ENCODE peak calls at places on chromosome 9, in four cellular contexts. One of them, this sample, is unnamed.

GRCh38 chr9:137067860-137068538 is 2.4 kb downstream of the SAPCD2 start:
- DNase-seq in CD8-positive, alpha-beta T cell: peak; percentile 81
- DNase-seq in stimulated activated CD4-positive, alpha-beta T cell treated with anti-CD3 and anti-CD28 coated beads, Interleukin-4, amount 100 ng/mL, for 48 hours: peak; percentile 78
- DNase-seq in NCI-H1105: peak; percentile 55
- DNase-seq in this sample: peak; percentile 83

GRCh38 chr9:97545507-97545906 is 44.0 kb downstream of the TMOD1 start:
- DNase-seq in NCI-H1105: no peak
- DNase-seq in CD8-positive, alpha-beta T cell: no peak
- DNase-seq in stimulated activated CD4-positive, alpha-beta T cell treated with anti-CD3 and anti-CD28 coated beads, Interleukin-4, amount 100 ng/mL, for 48 hours: no peak
- DNase-seq in this sample: no peak

GRCh38 chr9:118331622-118332045 is 627.4 kb downstream of the TLR4 start:
- DNase-seq in NCI-H1105: no peak
- DNase-seq in stimulated activated CD4-positive, alpha-beta T cell treated with anti-CD3 and anti-CD28 coated beads, Interleukin-4, amount 100 ng/mL, for 48 hours: no peak
- DNase-seq in CD8-positive, alpha-beta T cell: no peak
- DNase-seq in this sample: no peak

GRCh38 chr9:91843623-91844111 is 106.4 kb downstream of the ROR2 start:
- DNase-seq in CD8-positive, alpha-beta T cell: no peak
- DNase-seq in stimulated activated CD4-positive, alpha-beta T cell treated with anti-CD3 and anti-CD28 coated beads, Interleukin-4, amount 100 ng/mL, for 48 hours: no peak
- DNase-seq in NCI-H1105: no peak
- DNase-seq in this sample: peak; percentile 82

GRCh38 chr9:92724528-92725265 is 39.9 kb downstream of the BICD2 start:
- DNase-seq in NCI-H1105: peak; percentile 50
- DNase-seq in stimulated activated CD4-positive, alpha-beta T cell treated with anti-CD3 and anti-CD28 coated beads, Interleukin-4, amount 100 ng/mL, for 48 hours: no peak
- DNase-seq in CD8-positive, alpha-beta T cell: no peak
- DNase-seq in this sample: no peak

GRCh38 chr9:97556036-97556720 is 54.7 kb downstream of the TMOD1 start:
- DNase-seq in CD8-positive, alpha-beta T cell: no peak
- DNase-seq in NCI-H1105: no peak
- DNase-seq in stimulated activated CD4-positive, alpha-beta T cell treated with anti-CD3 and anti-CD28 coated beads, Interleukin-4, amount 100 ng/mL, for 48 hours: no peak
- DNase-seq in this sample: no peak

GRCh38 chr9:78756813-78757510 is 460.0 kb downstream of the PSAT1 start:
- DNase-seq in NCI-H1105: no peak
- DNase-seq in stimulated activated CD4-positive, alpha-beta T cell treated with anti-CD3 and anti-CD28 coated beads, Interleukin-4, amount 100 ng/mL, for 48 hours: no peak
- DNase-seq in CD8-positive, alpha-beta T cell: no peak
- DNase-seq in this sample: no peak

GRCh38 chr9:81915801-81916505 is 12.3 kb upstream of the SPATA31D4 start:
- DNase-seq in stimulated activated CD4-positive, alpha-beta T cell treated with anti-CD3 and anti-CD28 coated beads, Interleukin-4, amount 100 ng/mL, for 48 hours: no peak
- DNase-seq in NCI-H1105: no peak
- DNase-seq in CD8-positive, alpha-beta T cell: no peak
- DNase-seq in this sample: no peak

GRCh38 chr9:136050266-136050705 is 44.8 kb downstream of the NACC2 start:
- DNase-seq in NCI-H1105: no peak
- DNase-seq in stimulated activated CD4-positive, alpha-beta T cell treated with anti-CD3 and anti-CD28 coated beads, Interleukin-4, amount 100 ng/mL, for 48 hours: no peak
- DNase-seq in CD8-positive, alpha-beta T cell: no peak
- DNase-seq in this sample: no peak

GRCh38 chr9:78879324-78880100 is 582.6 kb downstream of the PSAT1 start:
- DNase-seq in CD8-positive, alpha-beta T cell: no peak
- DNase-seq in stimulated activated CD4-positive, alpha-beta T cell treated with anti-CD3 and anti-CD28 coated beads, Interleukin-4, amount 100 ng/mL, for 48 hours: no peak
- DNase-seq in NCI-H1105: no peak
- DNase-seq in this sample: no peak

GRCh38 chr9:92600075-92600741 is 64.4 kb upstream of the ECM2 start:
- DNase-seq in stimulated activated CD4-positive, alpha-beta T cell treated with anti-CD3 and anti-CD28 coated beads, Interleukin-4, amount 100 ng/mL, for 48 hours: no peak
- DNase-seq in CD8-positive, alpha-beta T cell: no peak
- DNase-seq in NCI-H1105: no peak
- DNase-seq in this sample: no peak

GRCh38 chr9:132780230-132781007 is 97.7 kb downstream of the AK8 start:
- DNase-seq in stimulated activated CD4-positive, alpha-beta T cell treated with anti-CD3 and anti-CD28 coated beads, Interleukin-4, amount 100 ng/mL, for 48 hours: no peak
- DNase-seq in NCI-H1105: no peak
- DNase-seq in CD8-positive, alpha-beta T cell: no peak
- DNase-seq in this sample: no peak